ENCODE peak calls at places on chromosomes 6 and 20, in five cellular contexts. J is HepG2, U is HCT116, B is H1, Z is vagina. A is an unnamed sample.

GRCh38 chr6:90080876-90081464 is 186.7 kb downstream of the GJA10 start:
- DNase-seq in J (no peak), U (no peak), B (no peak), Z (no peak), A (no peak)

GRCh38 chr6:34062156-34062555 is 83.7 kb downstream of the GRM4 start:
- DNase-seq in J (no peak), U (no peak), B (no peak), Z (no peak), A (no peak)

GRCh38 chr6:21994821-21995220 is 302.0 kb downstream of the PRL start:
- DNase-seq in J (no peak), U (no peak), B (no peak), Z (no peak), A (no peak)

GRCh38 chr20:50392138-50392866 is 117.9 kb upstream of the PTPN1 start:
- DNase-seq in J (no peak), U (no peak), B (no peak), Z (no peak), A (no peak)

GRCh38 chr20:48456361-48457184 is 371.2 kb downstream of the PREX1 start:
- DNase-seq in J (no peak), U (no peak), B (no peak), Z (no peak), A (no peak)

GRCh38 chr6:53465732-53466131 is 79.2 kb downstream of the GCLC start:
- DNase-seq in J (peak), U (no peak), B (no peak), Z (peak), A (no peak)

GRCh38 chr6:17869010-17869752 is 118.3 kb downstream of the KIF13A start:
- DNase-seq in J (no peak), U (no peak), B (no peak), Z (no peak), A (no peak)

GRCh38 chr20:289693-290080 is 863 bp downstream of the C20orf96 start:
- DNase-seq in J (no peak), U (no peak), B (no peak), Z (no peak), A (no peak)

GRCh38 chr6:63636516-63636968 is 940 bp downstream of the PHF3 start:
- DNase-seq in J (peak), U (peak), B (no peak), Z (peak), A (no peak)

GRCh38 chr20:14434379-14435136 is 97.1 kb upstream of the FLRT3 start:
- DNase-seq in J (no peak), U (no peak), B (no peak), Z (no peak), A (no peak)

GRCh38 chr6:52654007-52654406 is 16.9 kb upstream of the TMEM14A start:
- DNase-seq in J (no peak), U (no peak), B (no peak), Z (no peak), A (no peak)

GRCh38 chr6:130150906-130151305 is 71.8 kb downstream of the SAMD3 start:
- DNase-seq in J (no peak), U (no peak), B (no peak), Z (no peak), A (no peak)

GRCh38 chr20:63145156-63145555 is 70.8 kb downstream of the YTHDF1 start:
- DNase-seq in J (no peak), U (no peak), B (no peak), Z (no peak), A (no peak)

GRCh38 chr6:143449731-143450452 is 603 bp downstream of the ADAT2 start:
- DNase-seq in J (peak), U (no peak), B (peak), Z (no peak), A (no peak)

GRCh38 chr6:165846123-165846966 is 183.3 kb upstream of the PDE10A start:
- DNase-seq in J (no peak), U (no peak), B (no peak), Z (no peak), A (no peak)

GRCh38 chr6:159501558-159501957 is 191.5 kb downstream of the SOD2 start:
- DNase-seq in J (no peak), U (no peak), B (no peak), Z (no peak), A (no peak)

GRCh38 chr6:168937061-168937460 is 316.6 kb downstream of the THBS2 start:
- DNase-seq in J (no peak), U (no peak), B (no peak), Z (no peak), A (no peak)

GRCh38 chr6:9593566-9593965 is 821.3 kb downstream of the TFAP2A start:
- DNase-seq in J (no peak), U (no peak), B (no peak), Z (no peak), A (no peak)

GRCh38 chr6:77290798-77291197 is 172.5 kb downstream of the HTR1B start:
- DNase-seq in J (no peak), U (no peak), B (no peak), Z (no peak), A (no peak)

GRCh38 chr20:12925214-12925755 is 83.5 kb upstream of the SPTLC3 start:
- DNase-seq in J (peak), U (peak), B (peak), Z (no peak), A (peak)

GRCh38 chr6:83221886-83222479 is 28.8 kb downstream of the RWDD2A start:
- DNase-seq in J (peak), U (peak), B (no peak), Z (no peak), A (no peak)

GRCh38 chr20:44217342-44218092 is 6.9 kb upstream of the OSER1 start:
- DNase-seq in J (peak), U (peak), B (peak), Z (no peak), A (no peak)

GRCh38 chr20:19449051-19449450 is 236.6 kb downstream of the SLC24A3 start:
- DNase-seq in J (no peak), U (no peak), B (no peak), Z (no peak), A (no peak)

GRCh38 chr20:19453781-19454310 is 241.4 kb downstream of the SLC24A3 start:
- DNase-seq in J (no peak), U (no peak), B (no peak), Z (no peak), A (no peak)

GRCh38 chr20:19453369-19453768 is 240.9 kb downstream of the SLC24A3 start:
- DNase-seq in J (no peak), U (no peak), B (no peak), Z (no peak), A (no peak)

GRCh38 chr20:19448632-19449031 is 236.2 kb downstream of the SLC24A3 start:
- DNase-seq in J (no peak), U (no peak), B (no peak), Z (no peak), A (no peak)

GRCh38 chr20:19451591-19452295 is 239.3 kb downstream of the SLC24A3 start:
- DNase-seq in J (no peak), U (no peak), B (no peak), Z (peak), A (no peak)
- TF ChIP-seq POLR2AphosphoS5 in J (no peak), U (no peak), B (no peak), Z (no peak), A (no peak)

DNA sequence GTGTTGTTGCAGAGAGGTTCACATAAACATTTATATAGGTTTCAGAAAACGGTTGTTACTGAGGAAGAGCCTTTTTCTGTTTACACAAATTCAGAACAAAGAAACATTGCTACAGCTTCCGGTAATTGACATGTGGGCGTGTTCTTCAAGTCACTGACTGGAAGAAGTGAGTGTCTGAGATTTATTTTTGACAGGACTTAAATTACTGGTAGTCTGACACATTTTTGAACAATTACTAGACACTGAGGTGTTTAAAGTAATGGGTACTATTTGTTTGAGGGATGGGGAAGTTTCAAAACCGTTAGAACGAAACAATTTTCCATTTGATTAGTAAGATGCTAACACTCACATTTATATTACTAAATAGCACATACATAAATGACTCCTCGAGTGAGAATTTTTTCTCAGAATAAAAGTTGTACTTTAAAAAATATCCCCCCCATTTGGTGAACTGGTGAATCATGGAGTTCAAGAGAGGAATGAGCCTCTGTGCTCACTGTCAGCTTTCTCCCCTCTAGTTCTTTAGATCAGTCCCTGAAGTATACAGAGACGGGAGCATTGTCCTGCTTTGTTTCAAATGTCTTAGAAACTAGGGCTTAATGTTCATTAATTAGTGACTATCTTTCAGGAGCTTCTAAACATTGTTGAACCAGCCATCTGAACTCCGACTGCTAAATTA is 98.7 kb downstream of the TSHZ2 start:
- DNase-seq in J (peak), U (no peak), B (no peak), Z (no peak), A (no peak)
- TF ChIP-seq POLR2AphosphoS5 in J (no peak), U (no peak), B (no peak), Z (no peak), A (no peak)

GRCh38 chr6:156778615-156779205 is 1.5 kb downstream of the ARID1B start:
- DNase-seq in J (peak), U (no peak), B (peak), Z (no peak), A (no peak)
- TF ChIP-seq POLR2AphosphoS5 in J (no peak), U (no peak), B (no peak), Z (no peak), A (no peak)

GRCh38 chr6:57141451-57142177 is 30.5 kb upstream of the BAG2 start:
- DNase-seq in J (peak), U (no peak), B (no peak), Z (no peak), A (no peak)
- TF ChIP-seq POLR2AphosphoS5 in J (no peak), U (no peak), B (no peak), Z (no peak), A (no peak)

DNA sequence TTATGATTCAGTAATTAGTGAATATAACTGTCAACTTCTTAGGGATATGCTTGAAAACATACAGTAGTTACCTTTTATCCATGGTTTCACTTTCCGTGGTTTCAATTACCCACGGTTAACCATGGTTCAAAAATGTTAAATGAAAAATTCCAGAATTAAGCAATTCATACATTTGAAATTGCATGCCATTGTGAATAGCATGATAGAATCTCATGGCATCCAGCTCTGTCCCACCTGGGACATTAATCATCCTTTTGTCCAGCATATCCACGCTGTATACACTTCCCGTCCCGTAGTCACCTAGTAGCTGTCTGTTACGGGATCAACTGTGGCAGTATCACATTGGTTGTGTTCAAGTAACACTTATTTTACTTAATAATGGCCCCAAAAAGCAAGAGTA is 781.7 kb upstream of the CITED2 start:
- DNase-seq in J (no peak), U (no peak), B (no peak), Z (no peak), A (no peak)
- TF ChIP-seq POLR2AphosphoS5 in J (no peak), U (no peak), B (no peak), Z (no peak), A (no peak)

A was measured in GM12891.